ENCODE peak calls at places on chromosomes 2 and 18, in six cellular contexts. Y is breast epithelium; X is H1; Z is CD8-positive, alpha-beta T cell; Q is sigmoid colon; L is IMR-90. U is an unnamed sample. For H3K9me3 and H3K27me3, the result is how much of the 10 kb centered on the place peaks cover.

GRCh38 chr2:27993950-27994728 is 103.6 kb downstream of the BABAM2 start:
- DNase-seq in Y (no peak), X (no peak), Z (no peak), Q (no peak), L (no peak), U (no peak)

GRCh38 chr2:173415663-173416469 is 61.2 kb downstream of the CDCA7 start:
- DNase-seq in Y (no peak), X (no peak), Z (no peak), Q (no peak), L (no peak), U (no peak)

GRCh38 chr2:121038831-121039230 is 246.2 kb downstream of the TFCP2L1 start:
- DNase-seq in Y (peak), X (no peak), Z (no peak), Q (no peak), L (no peak), U (no peak)

GRCh38 chr2:100730290-100730868 is 89.6 kb upstream of the NPAS2 start:
- DNase-seq in Y (peak), X (peak), Z (peak), Q (peak), L (peak), U (peak)

GRCh38 chr2:403682-404081 is 115.8 kb upstream of the ALKAL2 start:
- DNase-seq in Y (no peak), X (no peak), Z (no peak), Q (no peak), L (no peak), U (no peak)

GRCh38 chr2:26463252-26464207 is 14.4 kb downstream of the OTOF start:
- DNase-seq in Y (no peak), X (peak), Z (no peak), Q (no peak), L (no peak), U (no peak)

GRCh38 chr2:74502147-74502719 is 2.8 kb upstream of the LBX2 start:
- DNase-seq in Y (no peak), X (peak), Z (no peak), Q (no peak), L (no peak), U (no peak)

GRCh38 chr2:218075975-218076811 is 7.1 kb downstream of the RUFY4 start:
- DNase-seq in Y (no peak), X (peak), Z (no peak), Q (no peak), L (no peak), U (no peak)

GRCh38 chr2:96950391-96951124 is 35.8 kb downstream of the FAM178B start:
- DNase-seq in Y (no peak), X (no peak), Z (no peak), Q (peak), L (no peak), U (no peak)

DNA sequence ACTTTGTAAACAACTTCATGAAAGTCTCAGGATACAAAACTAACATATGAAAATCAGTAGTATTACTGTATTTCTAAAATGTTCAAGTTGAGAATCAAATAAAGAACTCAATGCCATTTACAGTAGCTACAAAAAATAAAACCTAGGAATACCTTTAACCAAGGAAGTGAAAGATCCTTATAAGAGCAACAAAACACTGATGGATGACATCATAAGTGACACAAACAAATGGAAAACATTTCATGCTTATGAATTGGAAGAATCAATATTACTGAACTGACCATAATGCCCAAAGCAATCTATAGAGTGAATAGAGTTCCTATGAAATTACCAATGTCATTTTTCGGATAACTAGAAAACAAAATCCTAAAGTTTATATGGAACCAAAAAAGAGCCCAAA is 1038.1 kb downstream of the SUCLG1 start:
- DNase-seq in Y (no peak), X (no peak), Z (no peak), Q (no peak), L (no peak), U (no peak)
- H3K9me3 ChIP-seq in Y (under half), X (under half), Z (under half), Q (under half), L (under half), U (under half)

GRCh38 chr18:79986726-79987125 is 1.6 kb downstream of the TXNL4A start:
- DNase-seq in Y (no peak), X (no peak), Z (no peak), Q (no peak), L (no peak), U (no peak)
- H3K4me3 ChIP-seq in Y (peak), X (peak), Z (no peak), Q (peak), L (peak), U (peak)

GRCh38 chr2:9230881-9231280 is 24.3 kb downstream of the ASAP2 start:
- DNase-seq in Y (no peak), X (no peak), Z (no peak), Q (no peak), L (no peak), U (no peak)

GRCh38 chr2:9231291-9232165 is 24.9 kb downstream of the ASAP2 start:
- DNase-seq in Y (no peak), X (peak), Z (no peak), Q (no peak), L (no peak), U (no peak)

GRCh38 chr2:9229470-9229820 is 22.8 kb downstream of the ASAP2 start:
- DNase-seq in Y (no peak), X (no peak), Z (no peak), Q (no peak), L (no peak), U (no peak)

GRCh38 chr2:9228781-9229469 is 22.3 kb downstream of the ASAP2 start:
- DNase-seq in Y (no peak), X (peak), Z (no peak), Q (no peak), L (no peak), U (no peak)

DNA sequence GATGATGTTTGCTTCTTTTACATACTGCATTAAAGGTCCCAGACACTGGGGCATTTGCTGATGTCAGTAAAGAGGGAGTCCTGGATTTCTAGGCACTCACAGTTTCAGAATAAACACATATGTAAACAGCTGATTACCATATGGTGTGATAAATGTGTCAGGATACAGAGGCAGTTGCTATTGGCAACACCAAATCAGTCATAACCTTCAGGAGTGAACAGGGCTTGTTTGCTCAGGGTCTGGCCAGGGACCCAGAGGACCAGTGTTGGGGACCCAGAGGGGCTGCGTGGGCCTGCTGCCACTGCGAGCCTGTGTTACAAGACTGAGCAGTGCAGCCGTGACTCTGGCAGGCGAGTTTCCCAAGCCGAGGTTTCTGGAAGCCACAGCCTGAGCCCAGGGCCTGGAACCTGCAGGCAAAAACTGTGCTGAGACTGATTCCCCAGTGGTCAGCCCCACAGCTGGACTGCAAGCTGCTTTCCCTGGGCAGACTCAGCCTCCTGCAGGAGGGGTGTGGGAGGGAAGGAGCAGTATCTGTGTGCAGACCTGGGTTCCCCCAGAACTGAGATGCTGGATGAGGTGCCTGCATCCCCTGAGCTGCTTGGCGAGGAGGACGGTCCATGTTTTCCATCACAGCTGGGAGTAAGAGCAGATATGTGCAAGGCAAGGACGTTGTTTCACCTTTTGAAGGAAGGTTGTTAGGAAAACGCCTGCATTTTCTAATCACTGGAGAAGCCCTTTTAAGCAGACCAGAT is 23.6 kb downstream of the ASAP2 start:
- DNase-seq in Y (no peak), X (no peak), Z (no peak), Q (peak), L (peak), U (no peak)
- H3K27me3 ChIP-seq in Y (under half), X (under half), Z (under half), Q (under half), L (under half), U (under half)

GRCh38 chr2:222290371-222290690 is 8.5 kb downstream of the PAX3 start:
- DNase-seq in Y (no peak), X (no peak), Z (no peak), Q (no peak), L (no peak), U (no peak)

GRCh38 chr2:222292738-222293134 is 6.1 kb downstream of the PAX3 start:
- DNase-seq in Y (no peak), X (no peak), Z (no peak), Q (no peak), L (no peak), U (no peak)

GRCh38 chr2:222290691-222291484 is 7.9 kb downstream of the PAX3 start:
- DNase-seq in Y (no peak), X (peak), Z (no peak), Q (no peak), L (no peak), U (no peak)

GRCh38 chr2:222292113-222292737 is 6.6 kb downstream of the PAX3 start:
- DNase-seq in Y (no peak), X (no peak), Z (no peak), Q (no peak), L (no peak), U (no peak)

DNA sequence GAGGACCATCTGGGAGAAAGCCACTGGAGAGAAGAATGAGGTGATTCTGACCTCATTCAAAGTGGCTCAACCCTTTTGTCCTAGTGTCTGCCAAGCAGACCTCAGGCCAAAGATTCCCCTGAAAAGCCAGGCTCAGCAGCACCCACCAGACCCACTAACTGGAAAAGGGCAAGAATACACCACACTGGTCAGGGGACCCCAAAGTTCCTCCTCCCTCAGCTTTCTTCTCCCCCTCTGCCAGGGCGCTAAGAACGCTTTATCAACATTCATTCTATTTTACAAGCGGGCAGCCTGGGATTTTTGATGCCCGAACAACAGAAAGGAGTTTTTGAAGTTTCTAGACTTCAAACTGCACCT is 7.3 kb downstream of the PAX3 start:
- DNase-seq in Y (no peak), X (no peak), Z (no peak), Q (no peak), L (no peak), U (no peak)
- H3K9me3 ChIP-seq in Y (under half), X (under half), Z (under half), Q (under half), L (under half), U (under half)

U was measured in AG04450.